ENCODE peak calls at places on chromosome 18, in four cellular contexts. G is astrocyte, M is BJ, K is AG04450. R is an unnamed sample.

GRCh38 chr18:21820035-21820810 is 79.6 kb downstream of the MIB1 start:
- DNase-seq in G (peak), M (no peak), K (no peak), R (peak)

GRCh38 chr18:46167971-46168370 is 63.8 kb downstream of the HAUS1 start:
- DNase-seq in G (no peak), M (no peak), K (no peak), R (no peak)

GRCh38 chr18:67425724-67426123 is 90.8 kb downstream of the DSEL start:
- DNase-seq in G (peak), M (peak), K (peak), R (peak)

GRCh38 chr18:34977787-34978532 is 63.3 kb upstream of the MAPRE2 start:
- DNase-seq in G (no peak), M (no peak), K (no peak), R (no peak)

GRCh38 chr18:39701839-39702238 is 2136.2 kb upstream of the CELF4 start:
- DNase-seq in G (peak), M (no peak), K (no peak), R (no peak)

GRCh38 chr18:49230331-49230730 is 230.1 kb downstream of the DYM start:
- DNase-seq in G (peak), M (no peak), K (no peak), R (no peak)

GRCh38 chr18:13527730-13528129 is 198.6 kb downstream of the FAM210A start:
- DNase-seq in G (no peak), M (no peak), K (no peak), R (no peak)

GRCh38 chr18:12455511-12455910 is 47.8 kb downstream of the PRELID3A start:
- DNase-seq in G (peak), M (no peak), K (peak), R (no peak)

GRCh38 chr18:68662779-68663178 is 52.1 kb downstream of the TMX3 start:
- DNase-seq in G (peak), M (no peak), K (no peak), R (no peak)

GRCh38 chr18:10131783-10132381 is 218.1 kb downstream of the VAPA start:
- DNase-seq in G (no peak), M (no peak), K (no peak), R (no peak)

GRCh38 chr18:67072789-67073188 is 443.7 kb downstream of the DSEL start:
- DNase-seq in G (no peak), M (no peak), K (no peak), R (no peak)

GRCh38 chr18:34624551-34624950 is 85.5 kb upstream of the DTNA start:
- DNase-seq in G (peak), M (no peak), K (no peak), R (no peak)

GRCh38 chr18:9260388-9261380 is 73.9 kb upstream of the TWSG1 start:
- DNase-seq in G (no peak), M (no peak), K (no peak), R (no peak)

GRCh38 chr18:10318686-10318960 is 135.8 kb upstream of the APCDD1 start:
- DNase-seq in G (no peak), M (no peak), K (no peak), R (no peak)

GRCh38 chr18:71036783-71037182 is 747.9 kb downstream of the SOCS6 start:
- DNase-seq in G (peak), M (no peak), K (peak), R (no peak)

GRCh38 chr18:45976581-45977373 is 9.6 kb upstream of the EPG5 start:
- DNase-seq in G (peak), M (no peak), K (no peak), R (no peak)

GRCh38 chr18:44887227-44887631 is 206.5 kb downstream of the SETBP1 start:
- DNase-seq in G (peak), M (no peak), K (no peak), R (peak)

GRCh38 chr18:74283646-74284045 is 8.1 kb downstream of the CYB5A start:
- DNase-seq in G (no peak), M (no peak), K (no peak), R (no peak)
- H3K4me3 ChIP-seq in G (no peak), M (no peak), K (no peak), R (no peak)

GRCh38 chr18:76459687-76460350 is 35.2 kb downstream of the ZNF516 start:
- DNase-seq in G (peak), M (peak), K (peak), R (peak)
- TF ChIP-seq CTCF in G (no peak), M (peak), K (peak), R (no peak)

GRCh38 chr18:69948919-69949537 is 1.4 kb upstream of the CD226 start:
- DNase-seq in G (no peak), M (peak), K (no peak), R (no peak)

GRCh38 chr18:69946608-69947155 is 991 bp downstream of the CD226 start:
- DNase-seq in G (no peak), M (no peak), K (no peak), R (no peak)

GRCh38 chr18:69949538-69949936 is 1.9 kb upstream of the CD226 start:
- DNase-seq in G (no peak), M (no peak), K (no peak), R (no peak)

GRCh38 chr18:69945220-69946114 is 2.2 kb downstream of the CD226 start:
- DNase-seq in G (no peak), M (no peak), K (no peak), R (no peak)

GRCh38 chr18:69947361-69948106 is at the start of gene CD226:
- DNase-seq in G (no peak), M (no peak), K (no peak), R (no peak)
- H3K4me3 ChIP-seq in G (no peak), M (no peak), K (no peak), R (no peak)

GRCh38 chr18:3093624-3094354 is 80.8 kb upstream of the LPIN2 start:
- DNase-seq in G (no peak), M (no peak), K (no peak), R (no peak)

GRCh38 chr18:3095921-3096320 is 83.0 kb upstream of the LPIN2 start:
- DNase-seq in G (no peak), M (no peak), K (no peak), R (no peak)

GRCh38 chr18:3097082-3097481 is 84.1 kb upstream of the LPIN2 start:
- DNase-seq in G (no peak), M (no peak), K (no peak), R (no peak)

GRCh38 chr18:3089579-3089978 is 76.6 kb upstream of the LPIN2 start:
- DNase-seq in G (no peak), M (no peak), K (no peak), R (no peak)

DNA sequence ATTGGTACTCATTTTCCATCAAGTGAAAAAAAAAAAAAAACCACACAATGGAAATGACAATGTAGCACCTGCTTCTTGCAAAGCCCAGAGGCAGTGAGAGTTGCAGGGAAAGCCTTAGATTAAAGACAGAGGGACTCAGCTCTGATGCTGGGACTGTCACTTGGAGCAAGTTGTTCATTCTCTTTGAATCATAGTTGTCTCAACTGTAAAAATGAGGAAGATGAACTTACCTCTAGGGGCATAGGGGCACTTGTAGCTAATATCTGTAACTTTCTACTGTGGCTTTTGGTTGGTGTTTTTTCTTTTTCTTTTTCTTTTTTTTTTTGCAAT is 81.4 kb upstream of the LPIN2 start:
- DNase-seq in G (no peak), M (no peak), K (no peak), R (no peak)
- TF ChIP-seq CTCF in G (no peak), M (no peak), K (no peak), R (no peak)

GRCh38 chr18:55246278-55246677 is 287.0 kb upstream of the CCDC68 start:
- DNase-seq in G (no peak), M (no peak), K (no peak), R (no peak)

GRCh38 chr18:55248497-55248896 is 289.2 kb upstream of the CCDC68 start:
- DNase-seq in G (no peak), M (no peak), K (no peak), R (no peak)

GRCh38 chr18:55245200-55245599 is 285.9 kb upstream of the CCDC68 start:
- DNase-seq in G (no peak), M (no peak), K (no peak), R (no peak)

GRCh38 chr18:55244520-55244919 is 285.3 kb upstream of the CCDC68 start:
- DNase-seq in G (no peak), M (no peak), K (peak), R (no peak)

GRCh38 chr18:55247032-55247431 is 287.8 kb upstream of the CCDC68 start:
- DNase-seq in G (no peak), M (no peak), K (no peak), R (no peak)
- H3K4me3 ChIP-seq in G (no peak), M (no peak), K (no peak), R (no peak)

GRCh38 chr18:75317723-75318122 is 107.1 kb downstream of the TSHZ1 start:
- DNase-seq in G (no peak), M (no peak), K (no peak), R (no peak)

GRCh38 chr18:75316826-75317225 is 106.2 kb downstream of the TSHZ1 start:
- DNase-seq in G (no peak), M (no peak), K (no peak), R (no peak)

GRCh38 chr18:75314606-75315005 is 104.0 kb downstream of the TSHZ1 start:
- DNase-seq in G (no peak), M (no peak), K (no peak), R (no peak)

GRCh38 chr18:75317300-75317699 is 106.7 kb downstream of the TSHZ1 start:
- DNase-seq in G (no peak), M (no peak), K (no peak), R (no peak)

GRCh38 chr18:75314117-75314516 is 103.5 kb downstream of the TSHZ1 start:
- DNase-seq in G (no peak), M (no peak), K (no peak), R (no peak)
- TF ChIP-seq CTCF in G (no peak), M (peak), K (no peak), R (peak)

GRCh38 chr18:59898093-59898492 is 1.7 kb upstream of the PMAIP1 start:
- DNase-seq in G (no peak), M (no peak), K (no peak), R (no peak)
- H3K4me3 ChIP-seq in G (peak), M (no peak), K (peak), R (no peak)

GRCh38 chr18:26840965-26841364 is 24.5 kb downstream of the AQP4 start:
- DNase-seq in G (no peak), M (no peak), K (no peak), R (no peak)
- TF ChIP-seq CTCF in G (no peak), M (no peak), K (no peak), R (no peak)

GRCh38 chr18:63074987-63075404 is 244.6 kb downstream of the BCL2 start:
- DNase-seq in G (peak), M (no peak), K (no peak), R (no peak)
- H3K4me3 ChIP-seq in G (peak), M (peak), K (peak), R (peak)

R was measured in AG09309.